ENCODE peak calls at places on chromosomes 2 and 18, in seven cellular contexts. N is RKO; X is Calu3; J is skeletal muscle cell; F is fibroblast of mammary gland; U is activated CD4-positive, CD25-positive, alpha-beta regulatory T cell treated with anti-CD3 and anti-CD28 coated beads, Interleukin-2, amount 50 U/mL, for 16 hours; G is tibial nerve. A is an unnamed sample.

GRCh38 chr2:71605173-71605641 is 151.8 kb downstream of the DYSF start:
- DNase-seq in X (no peak), F (no peak), J (no peak), G (no peak), U (no peak), N (no peak), A (peak; percentile 55)

GRCh38 chr2:46979611-46980010 is 64.0 kb upstream of the MCFD2 start:
- DNase-seq in U (no peak), N (no peak), F (no peak), G (no peak), J (no peak), X (no peak), A (no peak)

GRCh38 chr2:46538393-46538792 is 59.0 kb downstream of the TMEM247 start:
- DNase-seq in G (peak; percentile 66), N (no peak), J (peak; percentile 67), F (peak; percentile 85), X (no peak), U (no peak), A (no peak)

GRCh38 chr18:47149457-47150028 is 757 bp downstream of the HDHD2 start:
- DNase-seq in G (no peak), J (no peak), U (no peak), N (peak; percentile 15), X (peak; percentile 19), F (peak; percentile 7), A (no peak)

GRCh38 chr2:172887280-172887679 is 151.6 kb downstream of the RAPGEF4 start:
- DNase-seq in F (no peak), G (no peak), J (no peak), N (no peak), X (no peak), U (no peak), A (no peak)

GRCh38 chr2:26274058-26274613 is 29.4 kb downstream of the HADHB start:
- DNase-seq in F (peak; percentile 97), U (no peak), J (peak; percentile 79), X (peak; percentile 72), N (no peak), G (peak; percentile 87), A (peak; percentile 83)

GRCh38 chr2:26590960-26591618 is 50.1 kb downstream of the CIB4 start:
- DNase-seq in X (no peak), J (no peak), U (no peak), N (no peak), F (no peak), G (no peak), A (no peak)

GRCh38 chr2:174485763-174486613 is 841 bp downstream of the GPR155 start:
- DNase-seq in J (no peak), U (no peak), F (peak; percentile 47), X (peak; percentile 9), G (peak; percentile 13), N (peak; percentile 60), A (no peak)

GRCh38 chr2:47172156-47172921 is 17.2 kb upstream of the STPG4 start:
- DNase-seq in N (no peak), U (no peak), F (peak; percentile 34), X (peak; percentile 23), J (no peak), G (no peak), A (no peak)

GRCh38 chr18:48122816-48123215 is 192.4 kb upstream of the SMAD2 start:
- DNase-seq in F (no peak), G (no peak), N (no peak), U (no peak), X (no peak), J (no peak), A (no peak)

GRCh38 chr2:181305151-181306123 is 151.7 kb upstream of the ITGA4 start:
- DNase-seq in G (no peak), U (no peak), X (no peak), F (peak; percentile 25), N (no peak), J (no peak), A (no peak)

GRCh38 chr2:191869178-191869577 is 22.3 kb upstream of the CAVIN2 start:
- DNase-seq in N (peak; percentile 4), F (peak; percentile 52), X (peak; percentile 30), G (no peak), J (no peak), U (no peak), A (no peak)

GRCh38 chr2:122341007-122341406 is 585.6 kb downstream of the TSN start:
- DNase-seq in X (no peak), J (peak; percentile 11), G (no peak), U (no peak), F (peak; percentile 40), N (no peak), A (no peak)

GRCh38 chr18:42274488-42275137 is 319.6 kb downstream of the PIK3C3 start:
- DNase-seq in J (peak; percentile 2), X (no peak), G (no peak), U (no peak), N (peak; percentile 49), F (peak; percentile 35), A (no peak)

GRCh38 chr2:71787476-71788185 is 334.3 kb downstream of the DYSF start:
- DNase-seq in U (no peak), X (no peak), F (no peak), G (no peak), J (no peak), N (no peak), A (no peak)